ENCODE peak calls at places on chromosomes 7 and 10, in eight cellular contexts. P is dorsolateral prefrontal cortex, D is WERI-Rb-1, K is colonic mucosa, Y is thyroid gland, C is GM23338, H is GM12864, I is OCI-LY7. Z is an unnamed sample.
A peak's percentile ranks its signal among the peaks of the same experiment; 100 is the strongest.

GRCh38 chr7:134388336-134389019 is 70.4 kb downstream of the AKR1B1 start:
- DNase-seq in I (no peak), C (no peak), P (no peak), Y (no peak), K (no peak), H (no peak), D (no peak), Z (no peak)

GRCh38 chr7:159118623-159119022 is 26.0 kb downstream of the VIPR2 start:
- DNase-seq in H (no peak), C (no peak), K (no peak), Y (no peak), I (no peak), D (no peak), P (peak; percentile 18), Z (no peak)

GRCh38 chr7:90797596-90797995 is 201.5 kb downstream of the CDK14 start:
- DNase-seq in H (no peak), Y (no peak), K (no peak), D (no peak), C (no peak), I (no peak), P (no peak), Z (no peak)

GRCh38 chr7:116269466-116269865 is 59.1 kb downstream of the TES start:
- DNase-seq in P (no peak), C (no peak), K (no peak), D (no peak), H (no peak), Y (no peak), I (no peak), Z (no peak)

GRCh38 chr10:70677620-70678249 is 5.4 kb downstream of the ADAMTS14 start:
- DNase-seq in I (no peak), Y (no peak), P (no peak), K (no peak), D (no peak), C (no peak), H (no peak), Z (no peak)

GRCh38 chr7:77348371-77348813 is 67.8 kb downstream of the GSAP start:
- DNase-seq in I (no peak), K (no peak), H (no peak), D (no peak), P (no peak), Y (no peak), C (no peak), Z (no peak)

GRCh38 chr10:94315975-94316464 is 46.7 kb downstream of the NOC3L start:
- DNase-seq in Y (no peak), H (no peak), C (no peak), I (no peak), K (no peak), P (no peak), D (no peak), Z (no peak)

GRCh38 chr7:138886501-138886917 is 88.5 kb upstream of the ATP6V0A4 start:
- DNase-seq in Y (peak; percentile 8), I (peak; percentile 77), H (peak; percentile 62), K (peak; percentile 65), D (peak; percentile 22), P (no peak), C (peak; percentile 70), Z (peak; percentile 83)

GRCh38 chr10:57788117-57788516 is 479.6 kb downstream of the IPMK start:
- DNase-seq in D (peak; percentile 29), Y (no peak), P (no peak), H (no peak), C (no peak), K (no peak), I (no peak), Z (no peak)

GRCh38 chr10:68212721-68213352 is 19.1 kb downstream of the ATOH7 start:
- DNase-seq in K (no peak), I (peak; percentile 67), Y (no peak), H (no peak), D (no peak), P (no peak), C (peak; percentile 43), Z (peak; percentile 40)

DNA sequence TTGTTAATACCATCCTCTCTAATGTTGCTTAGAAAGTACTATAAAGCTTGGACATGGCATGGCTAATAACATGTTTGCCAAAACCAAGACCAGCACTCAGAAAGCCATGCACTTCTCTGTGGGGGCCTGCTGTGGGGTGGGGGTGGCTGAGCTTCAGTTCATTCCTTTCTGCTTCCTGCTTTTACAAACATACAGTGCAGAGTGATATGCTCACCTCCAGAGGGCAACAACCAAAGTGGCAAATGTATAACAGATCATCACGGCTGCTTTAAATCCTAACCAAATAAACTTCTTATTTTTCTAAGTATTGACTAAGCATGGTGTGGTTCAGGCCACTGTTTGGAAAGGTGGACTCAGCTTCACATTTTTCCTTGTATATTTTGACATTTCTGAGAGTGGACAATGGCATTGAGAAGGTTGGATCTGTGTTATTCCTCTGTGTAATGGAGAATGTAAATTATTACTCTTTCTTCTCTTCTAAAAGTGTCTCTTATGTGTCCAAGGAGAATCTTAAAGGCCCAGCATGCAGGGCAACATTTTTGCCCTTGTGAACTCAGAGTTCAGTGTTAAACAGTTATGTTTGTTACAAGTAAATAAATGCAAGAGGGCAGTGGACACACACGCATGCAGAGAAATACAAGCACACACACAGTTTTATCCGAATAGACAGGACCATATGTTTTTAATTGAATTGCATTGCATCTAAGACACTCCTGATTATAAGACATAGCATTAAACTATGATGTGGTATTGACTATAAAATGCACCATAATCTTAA is 186.1 kb downstream of the HERPUD2 start:
- DNase-seq in Y (no peak), H (no peak), D (no peak), I (peak; percentile 14), K (no peak), P (no peak), C (no peak), Z (no peak)
- TF ChIP-seq CTCF in Y (no peak), H (peak; percentile 17), D (peak; percentile 36), I (peak; percentile 66), K (no peak), P (no peak), C (peak; percentile 29), Z (no peak)

GRCh38 chr7:1123721-1124120 is 35.8 kb downstream of the GPER1 start:
- DNase-seq in P (peak; percentile 73), Y (peak; percentile 81), D (peak; percentile 45), C (peak; percentile 87), I (no peak), K (peak; percentile 49), H (no peak), Z (no peak)
- H3K4me3 ChIP-seq in P (no peak overlapping the region), Y (no peak overlapping the region), D (no peak overlapping the region), C (no peak overlapping the region), I (no peak overlapping the region), K (no peak overlapping the region), H (no peak overlapping the region), Z (no peak overlapping the region)

GRCh38 chr7:19020062-19020461 is 97.4 kb downstream of the TWIST1 start:
- DNase-seq in Y (no peak), I (no peak), C (no peak), D (no peak), H (no peak), K (no peak), P (no peak), Z (no peak)
- TF ChIP-seq CTCF in Y (no peak), I (no peak), C (no peak), D (no peak), H (no peak), K (no peak), P (no peak), Z (no peak)

DNA sequence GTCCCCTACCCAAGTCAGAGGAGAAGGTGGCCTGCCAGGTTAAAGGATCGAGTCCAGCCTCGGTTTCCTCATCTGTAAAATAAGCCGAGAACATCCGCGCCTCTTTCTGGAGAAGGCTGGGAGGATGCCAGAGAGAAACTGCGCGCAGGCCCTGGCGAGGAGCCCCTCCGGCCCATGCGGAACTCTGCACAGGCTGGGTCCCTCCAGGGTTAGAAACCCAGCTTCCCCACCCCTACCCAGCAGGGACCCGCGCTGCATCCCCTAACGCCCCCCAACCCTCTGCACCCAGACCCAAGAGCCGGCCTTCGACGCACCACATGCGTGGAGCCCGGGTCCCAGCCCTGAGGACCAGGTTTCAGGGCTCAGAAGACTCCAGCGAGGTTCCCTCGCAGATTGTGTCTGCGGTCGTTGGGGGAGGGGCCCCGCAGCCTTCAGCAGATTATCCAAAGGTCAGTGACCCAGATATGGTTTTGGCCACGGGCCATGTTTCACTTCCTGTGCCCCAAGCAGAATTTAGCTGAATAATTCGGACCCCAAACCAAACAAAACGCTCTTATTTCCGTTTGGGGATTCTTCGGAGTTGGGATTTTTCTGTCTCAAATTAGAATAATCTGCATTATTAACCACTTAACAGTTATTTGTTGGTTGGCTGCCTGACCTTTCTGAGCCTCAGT is 167.8 kb downstream of the UBE2H start:
- DNase-seq in P (no peak), H (no peak), K (no peak), Y (peak; percentile 15), C (peak; percentile 63), D (no peak), I (peak; percentile 21), Z (peak; percentile 82)
- H3K4me3 ChIP-seq in P (no peak overlapping the region), H (no peak overlapping the region), K (no peak overlapping the region), Y (no peak overlapping the region), C (peak overlapping the region; percentile 56), D (no peak overlapping the region), I (no peak overlapping the region), Z (peak overlapping the region; percentile 1)

DNA sequence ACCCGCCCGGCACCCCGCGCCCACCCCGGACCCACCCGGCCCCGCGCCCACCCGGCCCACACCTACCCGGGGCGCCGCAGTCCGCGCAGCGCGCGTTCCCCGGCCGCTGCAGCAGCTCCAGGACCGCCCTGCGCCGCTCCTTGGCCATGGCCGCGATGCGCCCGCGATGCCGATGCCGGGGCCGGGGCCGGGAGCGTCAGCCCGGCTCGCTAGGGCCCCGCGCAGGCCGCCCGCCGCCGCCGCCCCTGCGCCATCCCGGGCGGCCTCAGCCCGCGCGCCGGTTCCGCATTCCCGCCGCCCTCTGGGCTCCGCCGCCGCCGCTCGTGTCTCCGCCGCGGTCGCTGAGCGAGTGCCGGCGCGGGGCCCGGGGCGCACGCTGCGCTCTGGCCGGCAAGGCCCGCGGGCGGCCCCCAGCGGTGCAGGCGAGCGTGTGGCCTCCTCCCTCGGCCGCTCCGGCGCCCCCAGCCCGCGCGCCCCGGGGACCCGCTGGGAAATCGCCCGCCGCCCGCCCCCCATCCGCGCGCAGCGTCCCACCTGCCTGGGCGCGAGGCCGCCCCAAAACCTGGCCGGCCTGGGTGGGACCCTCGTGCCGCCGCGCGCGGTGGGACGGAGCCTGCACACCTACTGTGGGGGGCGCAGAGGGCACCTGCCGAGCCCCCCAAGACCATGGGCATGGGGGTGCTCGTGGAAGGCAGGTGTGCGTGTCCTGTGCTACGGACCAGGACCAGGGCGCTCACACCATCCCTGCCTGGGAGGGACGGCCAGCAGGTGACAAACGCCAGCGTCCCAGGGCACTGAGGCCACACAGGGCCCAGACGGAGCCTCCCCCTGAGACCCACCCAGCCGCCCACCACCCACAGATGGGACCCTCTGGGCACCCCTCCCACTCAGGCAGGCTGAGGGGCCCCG is at the start of gene ADAP1:
- DNase-seq in K (peak; percentile 51), Y (peak; percentile 55), D (peak; percentile 38), P (no peak), I (peak; percentile 52), H (no peak), C (peak; percentile 73), Z (peak; percentile 86)
- TF ChIP-seq CTCF in K (no peak), Y (peak; percentile 53), D (peak; percentile 47), P (peak; percentile 40), I (no peak), H (peak; percentile 49), C (no peak), Z (peak; percentile 64)

Z was measured in GM12865.